ENCODE peak calls at places on chromosome 2, in seven cellular contexts. One of them, this sample, is unnamed.

GRCh38 chr2:20483496-20483895 is 36.6 kb downstream of the RHOB start:
- DNase-seq in A549: no peak
- DNase-seq in prostate gland: peak
- DNase-seq in endothelial cell of umbilical vein: no peak
- DNase-seq in breast epithelium: peak
- DNase-seq in stomach: no peak
- DNase-seq in K562: no peak
- DNase-seq in this sample: peak

GRCh38 chr2:205321240-205321639 is 361.1 kb upstream of the NRP2 start:
- DNase-seq in breast epithelium: no peak
- DNase-seq in K562: no peak
- DNase-seq in prostate gland: no peak
- DNase-seq in endothelial cell of umbilical vein: no peak
- DNase-seq in A549: no peak
- DNase-seq in stomach: no peak
- DNase-seq in this sample: no peak

GRCh38 chr2:68921646-68922045 is 31.0 kb downstream of the GKN2 start:
- DNase-seq in endothelial cell of umbilical vein: no peak
- DNase-seq in A549: no peak
- DNase-seq in prostate gland: no peak
- DNase-seq in breast epithelium: no peak
- DNase-seq in K562: no peak
- DNase-seq in stomach: no peak
- DNase-seq in this sample: no peak

GRCh38 chr2:159174759-159175158 is 111.7 kb downstream of the WDSUB1 start:
- DNase-seq in A549: no peak
- DNase-seq in prostate gland: no peak
- DNase-seq in endothelial cell of umbilical vein: no peak
- DNase-seq in stomach: no peak
- DNase-seq in breast epithelium: no peak
- DNase-seq in K562: no peak
- DNase-seq in this sample: no peak

GRCh38 chr2:100104718-100105677 is 37.4 kb downstream of the AFF3 start:
- DNase-seq in stomach: peak
- DNase-seq in endothelial cell of umbilical vein: no peak
- DNase-seq in K562: peak
- DNase-seq in A549: no peak
- DNase-seq in breast epithelium: no peak
- DNase-seq in prostate gland: no peak
- DNase-seq in this sample: peak

GRCh38 chr2:36446258-36446657 is 90.7 kb downstream of the CRIM1 start:
- DNase-seq in prostate gland: no peak
- DNase-seq in A549: no peak
- DNase-seq in breast epithelium: no peak
- DNase-seq in endothelial cell of umbilical vein: no peak
- DNase-seq in stomach: no peak
- DNase-seq in K562: no peak
- DNase-seq in this sample: no peak

GRCh38 chr2:231410293-231411004 is 14.9 kb downstream of the B3GNT7 start:
- DNase-seq in prostate gland: no peak
- DNase-seq in endothelial cell of umbilical vein: no peak
- DNase-seq in A549: no peak
- DNase-seq in K562: peak
- DNase-seq in breast epithelium: no peak
- DNase-seq in stomach: no peak
- DNase-seq in this sample: no peak

GRCh38 chr2:26576565-26577441 is 64.4 kb downstream of the CIB4 start:
- DNase-seq in endothelial cell of umbilical vein: no peak
- DNase-seq in A549: no peak
- DNase-seq in prostate gland: no peak
- DNase-seq in K562: no peak
- DNase-seq in stomach: no peak
- DNase-seq in breast epithelium: no peak
- DNase-seq in this sample: no peak

GRCh38 chr2:225768741-225769140 is 369.2 kb downstream of the NYAP2 start:
- DNase-seq in stomach: no peak
- DNase-seq in endothelial cell of umbilical vein: no peak
- DNase-seq in A549: no peak
- DNase-seq in breast epithelium: no peak
- DNase-seq in prostate gland: no peak
- DNase-seq in K562: no peak
- DNase-seq in this sample: no peak

GRCh38 chr2:230627806-230628724 is 84.6 kb upstream of the CAB39 start:
- DNase-seq in endothelial cell of umbilical vein: no peak
- DNase-seq in breast epithelium: no peak
- DNase-seq in A549: no peak
- DNase-seq in stomach: peak
- DNase-seq in K562: no peak
- DNase-seq in prostate gland: no peak
- DNase-seq in this sample: peak

GRCh38 chr2:240468300-240469238 is 33.1 kb downstream of the GPC1 start:
- DNase-seq in A549: no peak
- DNase-seq in endothelial cell of umbilical vein: no peak
- DNase-seq in prostate gland: peak
- DNase-seq in K562: no peak
- DNase-seq in stomach: no peak
- DNase-seq in breast epithelium: peak
- DNase-seq in this sample: peak
- TF ChIP-seq POLR2A in A549: no peak
- TF ChIP-seq POLR2A in endothelial cell of umbilical vein: no peak
- TF ChIP-seq POLR2A in prostate gland: no peak
- TF ChIP-seq POLR2A in K562: no peak
- TF ChIP-seq POLR2A in stomach: no peak
- TF ChIP-seq POLR2A in breast epithelium: no peak
- TF ChIP-seq POLR2A in this sample: no peak

GRCh38 chr2:191038241-191038725 is 24.3 kb upstream of the STAT1 start:
- DNase-seq in prostate gland: no peak
- DNase-seq in stomach: no peak
- DNase-seq in endothelial cell of umbilical vein: peak
- DNase-seq in breast epithelium: no peak
- DNase-seq in A549: no peak
- DNase-seq in K562: peak
- DNase-seq in this sample: no peak
- H3K27ac ChIP-seq in prostate gland: no peak
- H3K27ac ChIP-seq in stomach: no peak
- H3K27ac ChIP-seq in endothelial cell of umbilical vein: no peak
- H3K27ac ChIP-seq in breast epithelium: peak
- H3K27ac ChIP-seq in A549: peak
- H3K27ac ChIP-seq in K562: peak
- H3K27ac ChIP-seq in this sample: no peak

DNA sequence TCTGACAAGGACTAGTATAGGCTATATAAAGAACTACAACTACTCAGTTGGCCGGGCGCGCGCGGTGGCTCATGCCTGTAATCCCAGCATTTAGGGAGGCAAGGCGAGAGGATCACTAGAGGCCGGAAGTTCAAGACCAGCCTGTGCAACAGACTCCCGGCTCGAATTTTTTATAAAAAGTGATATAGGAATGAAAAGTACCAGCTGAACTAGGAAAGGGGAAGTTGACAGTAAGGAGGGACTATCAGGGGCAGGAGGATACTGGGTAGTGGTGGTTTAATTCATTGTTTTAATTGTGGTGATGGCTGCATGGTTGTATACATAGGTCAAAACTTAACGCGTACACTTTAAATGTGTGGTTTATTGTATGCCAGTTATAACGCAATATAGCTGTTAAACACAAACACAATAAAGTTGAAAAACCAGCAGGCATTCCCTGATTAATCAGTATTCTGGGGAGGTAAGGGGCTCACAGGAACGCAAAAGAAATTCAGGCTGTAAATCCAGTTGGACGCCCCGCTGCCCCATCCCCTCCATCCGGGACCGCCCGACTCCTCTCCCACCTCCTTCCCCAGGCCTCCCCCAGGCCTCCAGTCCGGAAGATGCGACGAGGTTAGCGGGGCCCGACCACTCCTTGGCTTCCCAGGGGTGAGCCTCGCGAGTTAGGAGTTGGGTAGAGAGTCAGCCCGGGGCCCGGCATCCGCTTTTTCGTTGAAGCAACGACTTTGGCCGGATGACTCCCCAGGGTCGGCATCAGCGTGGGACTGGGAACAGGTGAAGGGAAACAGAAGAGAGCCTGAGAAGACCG is 746 bp upstream of the POLR1B start:
- DNase-seq in breast epithelium: peak
- DNase-seq in A549: peak
- DNase-seq in endothelial cell of umbilical vein: no peak
- DNase-seq in prostate gland: no peak
- DNase-seq in stomach: no peak
- DNase-seq in K562: peak
- DNase-seq in this sample: peak
- TF ChIP-seq POLR2A in breast epithelium: no peak
- TF ChIP-seq POLR2A in A549: peak
- TF ChIP-seq POLR2A in endothelial cell of umbilical vein: peak
- TF ChIP-seq POLR2A in prostate gland: no peak
- TF ChIP-seq POLR2A in stomach: no peak
- TF ChIP-seq POLR2A in K562: no peak
- TF ChIP-seq POLR2A in this sample: no peak

DNA sequence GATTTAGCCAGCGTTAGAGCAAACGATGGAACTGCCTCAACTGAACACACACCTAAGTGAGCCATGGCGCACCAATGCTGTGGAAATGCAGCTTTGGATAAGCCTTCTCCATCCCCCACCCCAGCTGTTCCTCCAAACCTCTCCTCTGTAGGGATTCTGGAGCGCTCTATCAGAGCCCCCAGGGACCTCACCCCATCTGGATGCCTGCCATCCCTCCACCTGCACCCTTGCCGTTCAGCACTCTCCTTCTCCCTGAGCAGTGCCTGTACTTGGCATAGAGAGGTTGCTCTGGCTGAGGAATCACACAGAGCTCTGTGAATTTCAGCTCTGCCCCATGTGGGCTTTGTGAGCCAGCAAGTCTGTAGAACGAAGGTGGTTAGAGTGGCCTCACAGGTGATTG is 42.8 kb upstream of the INHBB start:
- DNase-seq in stomach: no peak
- DNase-seq in K562: no peak
- DNase-seq in A549: no peak
- DNase-seq in endothelial cell of umbilical vein: no peak
- DNase-seq in prostate gland: no peak
- DNase-seq in breast epithelium: no peak
- DNase-seq in this sample: no peak
- H3K27ac ChIP-seq in stomach: no peak
- H3K27ac ChIP-seq in K562: no peak
- H3K27ac ChIP-seq in A549: no peak
- H3K27ac ChIP-seq in endothelial cell of umbilical vein: no peak
- H3K27ac ChIP-seq in prostate gland: peak
- H3K27ac ChIP-seq in breast epithelium: no peak
- H3K27ac ChIP-seq in this sample: no peak

GRCh38 chr2:240554767-240555493 is 2.9 kb downstream of the ANKMY1 start:
- DNase-seq in breast epithelium: no peak
- DNase-seq in K562: no peak
- DNase-seq in endothelial cell of umbilical vein: no peak
- DNase-seq in A549: no peak
- DNase-seq in stomach: no peak
- DNase-seq in prostate gland: peak
- DNase-seq in this sample: no peak

GRCh38 chr2:240557808-240558207 is at the start of gene ANKMY1:
- DNase-seq in A549: no peak
- DNase-seq in K562: no peak
- DNase-seq in prostate gland: peak
- DNase-seq in breast epithelium: no peak
- DNase-seq in endothelial cell of umbilical vein: peak
- DNase-seq in stomach: peak
- DNase-seq in this sample: peak

GRCh38 chr2:240555541-240556250 is 2.1 kb downstream of the ANKMY1 start:
- DNase-seq in A549: no peak
- DNase-seq in endothelial cell of umbilical vein: no peak
- DNase-seq in breast epithelium: no peak
- DNase-seq in stomach: no peak
- DNase-seq in prostate gland: peak
- DNase-seq in K562: no peak
- DNase-seq in this sample: no peak

GRCh38 chr2:240557101-240557751 is 562 bp downstream of the ANKMY1 start:
- DNase-seq in K562: no peak
- DNase-seq in A549: no peak
- DNase-seq in breast epithelium: no peak
- DNase-seq in endothelial cell of umbilical vein: no peak
- DNase-seq in prostate gland: peak
- DNase-seq in stomach: no peak
- DNase-seq in this sample: peak

GRCh38 chr2:240556553-240557100 is 1.2 kb downstream of the ANKMY1 start:
- DNase-seq in A549: peak
- DNase-seq in stomach: peak
- DNase-seq in endothelial cell of umbilical vein: peak
- DNase-seq in K562: peak
- DNase-seq in breast epithelium: no peak
- DNase-seq in prostate gland: peak
- DNase-seq in this sample: no peak
- TF ChIP-seq POLR2A in A549: no peak
- TF ChIP-seq POLR2A in stomach: no peak
- TF ChIP-seq POLR2A in endothelial cell of umbilical vein: no peak
- TF ChIP-seq POLR2A in K562: no peak
- TF ChIP-seq POLR2A in breast epithelium: no peak
- TF ChIP-seq POLR2A in prostate gland: no peak
- TF ChIP-seq POLR2A in this sample: no peak

DNA sequence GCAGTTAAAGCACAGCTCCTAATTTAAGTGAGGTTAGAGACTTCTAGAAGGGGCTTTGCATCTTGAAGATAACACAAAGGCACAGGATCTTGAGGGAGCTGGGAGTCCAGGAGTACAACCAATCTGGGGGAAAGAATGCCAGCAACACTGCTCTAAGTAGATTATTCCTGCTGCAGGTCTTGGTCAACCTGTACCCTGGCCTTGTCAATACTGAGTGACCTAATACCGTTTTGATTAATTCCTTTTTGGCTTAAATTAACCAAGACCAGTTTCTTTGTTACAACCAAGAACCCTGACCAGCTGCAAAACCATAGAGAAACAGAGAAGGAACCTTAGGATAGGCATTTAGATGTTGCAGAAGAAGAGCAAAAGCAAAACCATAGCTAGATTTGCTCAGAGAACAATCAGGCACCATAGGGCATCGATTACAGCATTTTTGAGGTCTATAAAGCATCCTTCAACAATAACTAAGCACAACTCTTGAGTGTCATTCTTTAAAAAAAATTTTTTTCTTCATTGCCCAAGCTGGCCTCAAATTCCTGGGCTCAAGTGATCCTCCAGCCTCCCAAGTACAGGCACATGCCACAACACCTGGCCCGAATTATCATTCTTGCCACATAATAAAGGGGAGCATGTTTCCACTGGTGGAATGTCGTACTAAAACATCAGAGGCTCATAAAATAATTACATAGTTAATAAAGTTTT is 6.3 kb downstream of the STARD7 start:
- DNase-seq in A549: no peak
- DNase-seq in breast epithelium: no peak
- DNase-seq in endothelial cell of umbilical vein: no peak
- DNase-seq in K562: no peak
- DNase-seq in stomach: no peak
- DNase-seq in prostate gland: no peak
- DNase-seq in this sample: no peak
- H3K27ac ChIP-seq in A549: no peak
- H3K27ac ChIP-seq in breast epithelium: no peak
- H3K27ac ChIP-seq in endothelial cell of umbilical vein: no peak
- H3K27ac ChIP-seq in K562: no peak
- H3K27ac ChIP-seq in stomach: no peak
- H3K27ac ChIP-seq in prostate gland: no peak
- H3K27ac ChIP-seq in this sample: no peak